ENCODE peak calls at places on chromosome 12, in six cellular contexts. S is K562, O is GM12878, A is H1, E is HepG2, P is GM12891. M is an unnamed sample.

GRCh38 chr12:121789233-121789781 is 4.2 kb downstream of the RHOF start:
- DNase-seq in S (no peak), O (no peak), A (no peak), E (no peak), P (no peak), M (no peak)

GRCh38 chr12:19648173-19648572 is 208.9 kb downstream of the AEBP2 start:
- DNase-seq in S (no peak), O (no peak), A (no peak), E (no peak), P (no peak), M (no peak)

GRCh38 chr12:113474635-113475436 is 3.2 kb upstream of the LHX5 start:
- DNase-seq in S (no peak), O (no peak), A (no peak), E (no peak), P (no peak), M (no peak)

GRCh38 chr12:94384030-94384429 is 75.6 kb downstream of the CEP83 start:
- DNase-seq in S (no peak), O (no peak), A (no peak), E (no peak), P (no peak), M (no peak)

GRCh38 chr12:118183711-118184110 is 47.8 kb downstream of the PEBP1 start:
- DNase-seq in S (no peak), O (no peak), A (no peak), E (no peak), P (no peak), M (no peak)

GRCh38 chr12:42568952-42569916 is 20.3 kb downstream of the PRICKLE1 start:
- DNase-seq in S (no peak), O (peak), A (no peak), E (peak), P (no peak), M (no peak)

GRCh38 chr12:13661005-13661887 is 320.2 kb downstream of the GRIN2B start:
- DNase-seq in S (peak), O (peak), A (peak), E (peak), P (peak), M (no peak)

GRCh38 chr12:62808166-62808879 is 126.6 kb downstream of the PPM1H start:
- DNase-seq in S (no peak), O (no peak), A (no peak), E (no peak), P (no peak), M (no peak)

GRCh38 chr12:5262885-5263284 is 169.0 kb upstream of the NTF3 start:
- DNase-seq in S (no peak), O (no peak), A (no peak), E (no peak), P (no peak), M (no peak)
- TF ChIP-seq TAF1 in S (no peak), O (no peak), A (no peak), E (no peak), P (no peak), M (no peak)

DNA sequence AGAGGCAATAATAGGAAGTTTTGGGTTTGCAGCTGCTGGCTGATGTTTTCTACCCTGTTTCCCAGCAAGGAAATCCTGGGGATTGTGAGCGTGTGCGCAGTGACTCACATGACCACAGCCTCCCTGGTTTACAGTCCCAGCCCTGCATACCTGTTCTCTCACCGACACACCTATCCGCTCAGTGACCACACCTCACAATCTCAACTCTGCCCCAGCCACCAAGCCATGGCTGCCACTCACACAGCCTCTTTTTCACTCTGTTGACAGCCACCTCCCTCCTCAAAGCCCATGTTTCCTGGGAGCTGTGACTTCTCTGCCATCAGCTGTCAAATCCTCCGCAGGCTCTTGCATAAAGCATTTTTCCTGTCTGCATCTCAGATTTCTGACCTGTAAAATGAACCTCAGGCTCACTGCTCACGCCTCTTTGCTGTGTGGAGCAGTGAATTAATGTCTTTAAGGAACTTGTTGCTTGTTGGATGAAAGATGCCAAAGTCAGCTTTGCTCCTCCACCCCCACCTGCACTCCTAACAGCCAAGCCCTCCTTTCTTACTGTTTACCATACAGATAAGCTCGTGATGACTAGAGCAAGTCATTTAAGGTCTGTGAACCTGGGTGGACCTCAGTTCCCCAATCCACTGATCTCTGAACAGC is 43.5 kb downstream of the B4GALNT3 start:
- DNase-seq in S (no peak), O (no peak), A (no peak), E (no peak), P (no peak), M (no peak)
- TF ChIP-seq POLR2A in S (no peak), O (no peak), A (no peak), E (no peak), P (no peak), M (no peak)

DNA sequence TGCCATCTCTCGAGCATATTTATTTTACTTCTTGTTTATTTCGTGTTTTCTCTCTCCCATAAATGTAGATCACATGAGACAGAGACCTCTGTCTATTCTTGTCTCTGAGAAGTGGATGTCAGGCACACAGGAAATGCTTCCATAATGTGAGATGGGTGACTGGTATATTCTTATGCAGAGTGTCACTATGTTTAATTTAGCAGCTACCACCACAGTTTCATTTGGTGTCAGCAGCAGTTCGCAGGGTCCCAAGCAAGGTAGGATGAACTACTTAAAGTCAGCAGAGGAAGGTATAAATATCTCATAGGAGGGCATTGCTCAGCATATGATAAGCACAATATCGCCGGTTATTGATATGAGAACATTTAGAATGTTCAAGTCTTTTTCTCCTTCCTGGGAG is 180.9 kb upstream of the CNTN1 start:
- DNase-seq in S (no peak), O (no peak), A (no peak), E (no peak), P (no peak), M (no peak)
- TF ChIP-seq TAF1 in S (no peak), O (no peak), A (no peak), E (no peak), P (no peak), M (no peak)

DNA sequence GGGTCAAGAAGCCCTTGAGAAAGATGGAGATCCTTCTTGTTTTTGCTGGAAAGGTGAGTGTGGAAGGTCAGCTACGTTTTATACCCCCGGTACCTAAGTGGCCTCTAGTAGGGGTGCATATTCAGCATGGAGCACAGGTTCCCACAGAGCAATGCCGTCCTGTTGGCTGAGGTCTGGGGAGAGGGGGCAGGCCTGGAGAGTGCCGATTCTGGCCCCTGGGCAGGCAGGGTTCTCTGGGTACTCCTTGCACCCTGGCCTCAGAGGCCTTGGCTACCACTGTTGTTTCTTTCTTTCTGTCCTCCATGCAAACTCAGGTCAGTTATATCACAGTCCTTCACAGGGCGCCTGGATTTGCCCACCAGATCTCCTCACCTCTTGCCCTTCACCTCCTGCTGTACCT is 8.5 kb downstream of the RBP5 start:
- DNase-seq in S (no peak), O (no peak), A (no peak), E (no peak), P (no peak), M (no peak)
- TF ChIP-seq POLR2A in S (no peak), O (no peak), A (no peak), E (no peak), P (no peak), M (no peak)

GRCh38 chr12:66297923-66298322 is 4.4 kb upstream of the HELB start:
- DNase-seq in S (no peak), O (no peak), A (no peak), E (no peak), P (no peak), M (no peak)

GRCh38 chr12:66290716-66291200 is 11.5 kb upstream of the HELB start:
- DNase-seq in S (no peak), O (no peak), A (no peak), E (no peak), P (no peak), M (no peak)

GRCh38 chr12:66297080-66297479 is 5.2 kb upstream of the HELB start:
- DNase-seq in S (no peak), O (no peak), A (no peak), E (no peak), P (no peak), M (no peak)

GRCh38 chr12:66301944-66302826 is at the start of gene HELB:
- DNase-seq in S (peak), O (peak), A (peak), E (peak), P (peak), M (peak)

DNA sequence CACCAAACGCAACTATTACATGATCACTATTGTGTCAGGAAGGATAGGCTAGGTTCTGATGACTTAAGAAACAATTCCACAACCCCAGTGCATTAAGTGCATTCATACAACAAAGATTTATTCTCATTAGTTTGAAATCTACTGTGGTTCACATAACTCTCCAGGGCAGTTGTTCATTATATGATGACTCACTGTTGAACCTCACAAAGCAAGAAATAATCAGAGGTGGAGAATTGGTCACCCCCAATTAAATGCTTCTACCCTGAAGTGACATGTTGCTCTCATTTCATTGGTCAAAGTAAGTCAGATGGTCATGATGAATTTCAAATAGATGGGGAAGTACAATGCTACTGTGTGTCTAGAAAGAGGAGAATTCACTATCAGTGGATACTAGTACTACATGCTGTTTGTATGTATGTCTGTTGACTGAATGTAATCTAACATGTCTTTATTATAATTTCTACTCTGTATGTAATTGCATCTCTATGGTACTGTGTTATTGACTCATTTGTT is 6.1 kb upstream of the HELB start:
- DNase-seq in S (no peak), O (no peak), A (no peak), E (no peak), P (no peak), M (no peak)
- TF ChIP-seq TAF1 in S (no peak), O (no peak), A (no peak), E (no peak), P (no peak), M (no peak)

GRCh38 chr12:751192-751827 is 1.1 kb upstream of the WNK1 start:
- DNase-seq in S (peak), O (peak), A (peak), E (peak), P (peak), M (peak)
- TF ChIP-seq POLR2A in S (peak), O (peak), A (no peak), E (peak), P (peak), M (peak)

GRCh38 chr12:53786411-53786810 is 34.6 kb upstream of the CISTR start:
- DNase-seq in S (no peak), O (no peak), A (no peak), E (no peak), P (no peak), M (no peak)
- TF ChIP-seq TAF1 in S (no peak), O (no peak), A (no peak), E (no peak), P (no peak), M (no peak)

M was measured in GM12892.